ENCODE peak calls at places on chromosomes 6 and 20, in five cellular contexts. K is SK-N-SH, E is HepG2, G is GM12878, M is K562. Y is an unnamed sample.
A peak's percentile ranks its signal among the peaks of the same experiment; 100 is the strongest.

GRCh38 chr6:39568896-39569295 is 156.3 kb downstream of the KIF6 start:
- DNase-seq in E (no peak), G (no peak), M (no peak), K (no peak), Y (no peak)

GRCh38 chr6:128659878-128660622 is 139.7 kb upstream of the PTPRK start:
- DNase-seq in K (no peak), M (no peak), G (no peak), E (no peak), Y (no peak)

GRCh38 chr6:111844921-111845320 is 28.3 kb downstream of the FYN start:
- DNase-seq in M (no peak), E (peak; percentile 32), G (no peak), K (no peak), Y (no peak)

GRCh38 chr6:136783495-136784270 is 8.6 kb downstream of the MAP3K5 start:
- DNase-seq in G (no peak), K (no peak), E (no peak), M (no peak), Y (no peak)

GRCh38 chr6:146546440-146546839 is 2.8 kb downstream of the RAB32 start:
- DNase-seq in G (no peak), M (no peak), K (no peak), E (peak; percentile 24), Y (no peak)

GRCh38 chr20:19809487-19809886 is 51.4 kb downstream of the RIN2 start:
- DNase-seq in M (no peak), G (no peak), K (no peak), E (peak; percentile 16), Y (no peak)

GRCh38 chr6:138654715-138655634 is 118.6 kb upstream of the CCDC28A start:
- DNase-seq in K (no peak), E (no peak), M (no peak), G (peak; percentile 50), Y (peak; percentile 16)

GRCh38 chr20:25066386-25066785 is 8.4 kb upstream of the ACSS1 start:
- DNase-seq in M (no peak), E (no peak), K (no peak), G (no peak), Y (no peak)

GRCh38 chr6:14552891-14553290 is 435.3 kb downstream of the CD83 start:
- DNase-seq in E (no peak), M (no peak), G (no peak), K (no peak), Y (no peak)

GRCh38 chr6:6379573-6379972 is 59.1 kb upstream of the F13A1 start:
- DNase-seq in M (no peak), G (peak; percentile 24), K (no peak), E (no peak), Y (no peak)

GRCh38 chr6:15897063-15897934 is 231.6 kb upstream of the MYLIP start:
- DNase-seq in K (no peak), M (no peak), E (no peak), G (no peak), Y (no peak)

GRCh38 chr6:82251942-82252341 is 4.4 kb upstream of the IBTK start:
- DNase-seq in E (peak; percentile 22), G (no peak), K (peak; percentile 48), M (peak; percentile 16), Y (peak; percentile 37)

GRCh38 chr6:139262519-139263300 is 29.1 kb downstream of the TXLNB start:
- DNase-seq in M (no peak), E (no peak), G (no peak), K (no peak), Y (no peak)

DNA sequence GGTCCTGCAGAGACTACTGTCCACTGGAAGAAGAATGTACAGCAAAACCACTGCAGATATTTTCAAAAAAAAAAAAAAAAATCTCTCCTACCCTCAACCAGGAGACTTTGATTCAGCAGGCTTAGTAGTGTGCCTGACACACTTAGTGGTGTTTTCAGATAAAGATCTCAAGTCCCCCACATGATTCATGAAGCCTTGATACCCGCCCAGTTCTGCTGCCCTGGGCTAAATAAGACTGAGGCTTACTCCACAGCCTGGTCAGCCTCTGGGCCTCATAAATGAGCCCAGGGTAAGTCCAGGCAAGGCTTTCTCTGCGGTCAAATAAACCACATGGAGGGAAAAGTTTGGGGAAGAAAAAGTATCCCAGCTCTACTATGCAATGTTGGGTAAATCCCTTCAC is 222.1 kb upstream of the ARID1B start:
- DNase-seq in M (no peak), E (no peak), K (no peak), G (no peak), Y (no peak)
- TF ChIP-seq JUND in M (no peak), E (no peak), K (no peak), G (no peak), Y (no peak)

GRCh38 chr20:10922521-10922920 is 248.7 kb upstream of the JAG1 start:
- DNase-seq in G (no peak), K (no peak), E (no peak), M (no peak), Y (no peak)

GRCh38 chr20:10925767-10926166 is 252.0 kb upstream of the JAG1 start:
- DNase-seq in E (no peak), K (no peak), G (no peak), M (no peak), Y (no peak)

GRCh38 chr20:10927011-10927583 is 253.3 kb upstream of the JAG1 start:
- DNase-seq in E (no peak), G (no peak), K (no peak), M (no peak), Y (no peak)

GRCh38 chr20:10922941-10923340 is 249.1 kb upstream of the JAG1 start:
- DNase-seq in K (no peak), G (no peak), E (no peak), M (no peak), Y (no peak)

DNA sequence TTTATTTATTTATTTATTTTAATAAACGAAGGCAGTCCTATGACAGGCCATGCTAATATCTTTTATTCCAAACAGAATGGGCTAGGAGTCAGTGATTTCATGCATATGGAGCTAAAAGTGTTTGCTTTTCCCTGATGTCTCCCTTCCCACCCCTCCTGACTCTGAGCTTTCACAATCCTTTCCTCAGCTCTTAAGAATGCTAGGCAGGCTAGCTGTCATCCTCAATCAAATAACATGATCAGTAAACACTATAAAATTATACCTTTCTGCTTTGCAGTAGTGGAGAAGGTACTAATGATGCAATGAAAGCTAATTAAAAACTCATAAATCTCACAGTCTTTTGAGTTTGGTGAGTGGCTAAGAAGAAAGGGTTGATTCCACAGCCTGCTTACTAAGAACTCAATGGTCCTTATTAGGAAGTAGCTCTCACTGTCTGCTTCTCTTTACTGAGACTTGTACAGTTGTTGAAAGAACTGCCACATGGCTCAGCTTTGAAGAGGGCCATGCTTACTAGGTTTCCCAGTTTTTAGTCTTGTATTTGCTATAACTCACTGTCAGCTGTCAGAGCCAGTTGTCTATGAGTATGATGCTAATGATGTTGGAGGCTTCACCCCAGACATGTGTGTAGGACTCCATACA is 250.9 kb upstream of the JAG1 start:
- DNase-seq in G (no peak), M (no peak), K (no peak), E (no peak), Y (no peak)
- TF ChIP-seq REST in G (no peak), M (no peak), K (no peak), E (no peak), Y (no peak)

DNA sequence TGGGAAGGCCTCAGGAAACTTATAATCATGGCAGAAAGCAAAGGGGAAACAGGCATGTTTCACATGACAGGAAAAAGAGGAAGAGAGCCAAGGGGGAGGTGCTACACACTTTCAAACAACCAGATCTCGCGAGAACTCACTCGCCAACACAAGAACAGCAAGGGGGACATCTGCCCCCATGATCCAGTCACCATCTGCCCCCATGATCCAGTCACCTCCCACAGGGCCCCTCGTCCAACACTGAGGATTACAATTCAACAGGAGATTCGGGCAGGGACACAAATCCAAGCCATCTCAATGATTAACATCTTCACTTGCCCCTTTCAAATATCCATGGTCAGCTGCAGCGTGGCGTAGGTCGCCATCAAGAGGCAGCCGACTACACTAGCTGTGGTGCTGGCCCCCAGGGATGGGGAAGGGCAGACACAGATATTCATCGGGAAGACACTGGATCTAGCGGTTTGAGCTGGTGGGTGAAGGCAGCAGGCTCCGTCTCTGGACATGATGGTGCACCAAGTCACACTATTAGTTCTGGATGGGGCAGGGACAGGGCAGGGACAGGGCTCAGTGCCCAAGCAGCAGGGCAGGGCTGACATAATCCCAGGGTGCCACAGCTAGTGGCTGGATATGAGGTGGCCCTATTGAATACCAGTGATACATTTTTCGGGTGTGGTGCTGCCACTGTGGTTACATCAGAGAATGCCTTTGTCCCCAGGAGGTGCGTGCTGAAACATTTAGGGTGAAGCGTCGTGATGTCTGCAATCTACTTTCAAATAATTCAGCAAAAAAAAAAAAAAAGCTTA is 31.6 kb downstream of the TUBB2B start:
- DNase-seq in M (peak; percentile 39), E (peak; percentile 90), G (no peak), K (peak; percentile 63), Y (peak; percentile 19)
- TF ChIP-seq JUND in M (peak; percentile 10), E (no peak), G (no peak), K (no peak), Y (no peak)

DNA sequence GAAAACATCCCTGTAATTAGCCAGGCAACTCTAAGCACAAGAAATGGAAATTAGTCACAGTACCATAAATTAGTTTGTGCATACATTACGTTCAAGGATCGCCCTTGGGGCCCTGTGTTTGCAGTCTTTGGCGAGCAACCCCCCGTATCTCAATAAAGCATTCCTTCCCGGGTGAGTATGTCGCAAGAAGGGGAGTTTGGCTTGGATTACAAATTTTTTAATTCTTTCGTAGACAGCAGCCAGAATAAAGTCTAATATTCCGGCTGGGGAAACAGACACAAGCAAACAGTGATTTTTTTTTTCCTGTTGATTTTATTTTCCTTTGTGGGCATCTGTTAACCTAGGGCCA is 85.5 kb downstream of the LINC00237 start:
- DNase-seq in K (no peak), M (no peak), E (peak; percentile 57), G (no peak), Y (no peak)
- TF ChIP-seq REST in K (no peak), M (no peak), E (no peak), G (no peak), Y (no peak)

GRCh38 chr6:13508711-13509705 is 21.6 kb upstream of the GFOD1 start:
- DNase-seq in K (no peak), G (no peak), E (no peak), M (no peak), Y (no peak)

GRCh38 chr6:13517116-13517515 is 29.7 kb upstream of the GFOD1 start:
- DNase-seq in E (peak; percentile 59), K (no peak), G (no peak), M (no peak), Y (no peak)

GRCh38 chr6:13512900-13513299 is 25.5 kb upstream of the GFOD1 start:
- DNase-seq in M (no peak), K (no peak), E (no peak), G (no peak), Y (no peak)

GRCh38 chr6:13511913-13512717 is 24.7 kb upstream of the GFOD1 start:
- DNase-seq in M (no peak), K (no peak), E (no peak), G (no peak), Y (no peak)

DNA sequence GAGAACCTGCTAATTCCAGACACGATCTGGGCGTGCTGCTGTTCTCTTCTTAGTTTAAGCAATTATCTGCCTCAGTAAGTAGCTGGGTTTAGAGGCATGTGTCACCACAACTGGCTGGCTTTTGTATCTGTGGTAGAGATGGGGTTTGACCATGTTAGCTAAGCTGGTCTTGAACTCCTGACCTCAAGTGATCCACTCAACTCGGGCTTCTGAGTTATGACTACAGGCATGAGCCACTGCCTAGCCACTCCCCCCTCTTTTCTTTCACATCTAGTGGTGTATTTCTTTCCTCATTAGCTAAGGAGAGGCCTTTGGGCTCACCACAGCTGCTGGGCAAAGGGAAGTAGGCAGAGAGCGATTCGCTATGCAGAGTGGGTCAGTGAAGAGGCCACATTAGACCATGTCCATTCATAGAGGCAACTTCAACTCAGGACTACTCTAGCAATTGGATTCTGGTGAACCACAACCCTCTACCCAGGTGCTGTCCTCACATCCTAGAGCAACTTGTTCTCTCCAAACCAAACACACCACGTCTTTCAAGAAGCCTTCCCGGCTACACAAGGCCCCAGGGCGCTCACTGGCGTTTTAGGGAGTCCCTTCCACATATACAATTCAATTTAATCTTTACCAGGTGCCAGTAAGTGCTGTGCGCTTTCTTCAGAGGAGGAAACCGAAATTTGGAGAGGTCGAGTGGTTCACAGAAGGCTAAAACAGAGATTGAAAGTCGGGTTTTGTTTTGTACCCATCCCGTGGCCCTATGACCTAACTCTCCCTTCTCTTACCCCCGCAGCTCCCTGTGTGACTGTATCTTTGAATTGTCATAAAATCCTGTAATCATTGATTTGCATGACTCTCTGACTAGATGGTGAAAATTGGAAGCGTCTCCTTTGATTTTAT is 26.5 kb upstream of the GFOD1 start:
- DNase-seq in M (no peak), E (no peak), G (no peak), K (no peak), Y (no peak)
- TF ChIP-seq JUND in M (no peak), E (no peak), G (no peak), K (no peak), Y (no peak)

Y was measured in HCT116.